ENCODE peak calls at places on chromosomes 5 and 9, in eight cellular contexts. I, G, J, P, O, V, U and R are unnamed samples.

GRCh38 chr9:31588756-31589155 is 795.7 kb upstream of the ACO1 start:
- DNase-seq in I (no peak), G (no peak), J (no peak), P (no peak), O (no peak), V (no peak), U (no peak), R (no peak)

GRCh38 chr9:37390759-37391158 is 31.7 kb upstream of the GRHPR start:
- DNase-seq in I (no peak), G (peak), J (peak), P (peak), O (no peak), V (no peak), U (no peak), R (peak)

GRCh38 chr9:136947955-136948510 is 3.0 kb downstream of the C8G start:
- DNase-seq in I (no peak), G (peak), J (peak), P (peak), O (peak), V (no peak), U (no peak), R (peak)

GRCh38 chr5:90590-91547 is 1.1 kb upstream of the PLEKHG4B start:
- DNase-seq in I (no peak), G (no peak), J (peak), P (no peak), O (no peak), V (peak), U (no peak), R (no peak)

GRCh38 chr5:141889282-141889871 is 11.2 kb upstream of the PCDH1 start:
- DNase-seq in I (no peak), G (peak), J (no peak), P (peak), O (peak), V (no peak), U (no peak), R (peak)

GRCh38 chr5:115815693-115816225 is 700 bp downstream of the CDO1 start:
- DNase-seq in I (no peak), G (no peak), J (peak), P (no peak), O (peak), V (peak), U (no peak), R (no peak)

GRCh38 chr5:35651002-35651756 is 33.5 kb downstream of the SPEF2 start:
- DNase-seq in I (no peak), G (peak), J (peak), P (peak), O (peak), V (no peak), U (no peak), R (peak)

GRCh38 chr5:91329273-91329672 is 53.8 kb downstream of the ARRDC3 start:
- DNase-seq in I (no peak), G (no peak), J (no peak), P (peak), O (no peak), V (no peak), U (no peak), R (no peak)

GRCh38 chr5:112860929-112861637 is at the start of gene SRP19:
- DNase-seq in I (peak), G (peak), J (peak), P (peak), O (peak), V (peak), U (peak), R (peak)

GRCh38 chr9:120920495-120921178 is 6.0 kb downstream of the TRAF1 start:
- DNase-seq in I (no peak), G (no peak), J (no peak), P (no peak), O (no peak), V (no peak), U (no peak), R (no peak)

GRCh38 chr9:132268725-132269352 is 85.9 kb downstream of the SETX start:
- DNase-seq in I (peak), G (peak), J (peak), P (peak), O (peak), V (peak), U (peak), R (peak)

GRCh38 chr9:125521462-125522327 is 185.3 kb downstream of the MAPKAP1 start:
- DNase-seq in I (no peak), G (no peak), J (peak), P (no peak), O (peak), V (no peak), U (no peak), R (peak)

GRCh38 chr9:74379718-74380117 is 117.4 kb upstream of the RORB start:
- DNase-seq in I (no peak), G (peak), J (peak), P (peak), O (no peak), V (no peak), U (no peak), R (peak)

GRCh38 chr9:127912882-127913281 is 4.0 kb downstream of the ST6GALNAC4 start:
- DNase-seq in I (no peak), G (no peak), J (no peak), P (no peak), O (no peak), V (no peak), U (no peak), R (no peak)

GRCh38 chr5:88680253-88681132 is 202.5 kb downstream of the MEF2C start:
- DNase-seq in I (no peak), G (peak), J (peak), P (peak), O (peak), V (peak), U (peak), R (peak)

GRCh38 chr9:136327313-136327971 is at the start of gene GPSM1:
- DNase-seq in I (peak), G (no peak), J (peak), P (peak), O (peak), V (peak), U (no peak), R (no peak)

GRCh38 chr9:99052849-99053715 is 51.8 kb upstream of the TGFBR1 start:
- DNase-seq in I (no peak), G (no peak), J (no peak), P (no peak), O (no peak), V (no peak), U (no peak), R (no peak)